ENCODE peak calls at places on chromosomes 12 and 14, in five cellular contexts. K, M, U, C and D are unnamed samples.

GRCh38 chr12:106118-106561 is 39.6 kb downstream of the IQSEC3 start:
- DNase-seq in K (peak), M (no peak), U (no peak), C (no peak), D (peak)

GRCh38 chr14:74860179-74860578 is 15.8 kb downstream of the PROX2 start:
- DNase-seq in U (no peak), K (no peak), M (no peak), C (no peak), D (no peak)

GRCh38 chr14:101828038-101828437 is 66.5 kb downstream of the PPP2R5C start:
- DNase-seq in M (no peak), K (no peak), C (no peak), U (no peak), D (no peak)

GRCh38 chr12:43098766-43099550 is 453.0 kb downstream of the ADAMTS20 start:
- DNase-seq in M (no peak), K (no peak), C (no peak), U (no peak), D (no peak)

GRCh38 chr12:107057071-107057834 is 36.1 kb downstream of the CRY1 start:
- DNase-seq in C (no peak), M (no peak), K (no peak), U (no peak), D (no peak)

GRCh38 chr14:80475074-80475473 is 263.8 kb upstream of the DIO2 start:
- DNase-seq in U (no peak), M (no peak), C (no peak), K (no peak), D (no peak)

GRCh38 chr12:4118601-4119156 is 154.9 kb upstream of the CCND2 start:
- DNase-seq in C (peak), K (no peak), M (no peak), U (no peak), D (no peak)

GRCh38 chr12:95877622-95878021 is 18.9 kb downstream of the SNRPF start:
- DNase-seq in C (no peak), M (no peak), U (no peak), K (no peak), D (no peak)

GRCh38 chr12:70733385-70733784 is 96.2 kb upstream of the PTPRB start:
- DNase-seq in K (peak), U (peak), C (no peak), M (no peak), D (peak)

GRCh38 chr14:64970776-64971451 is 1.2 kb downstream of the RAB15 start:
- DNase-seq in C (no peak), K (no peak), M (no peak), U (peak), D (no peak)

GRCh38 chr14:52052289-52052943 is 16.4 kb downstream of the NID2 start:
- DNase-seq in C (no peak), M (no peak), U (no peak), K (no peak), D (no peak)

GRCh38 chr12:71125515-71125914 is 32.3 kb downstream of the TSPAN8 start:
- DNase-seq in C (no peak), M (no peak), U (no peak), K (no peak), D (no peak)

GRCh38 chr12:65951697-65952096 is 127.4 kb downstream of the HMGA2 start:
- DNase-seq in U (no peak), C (no peak), K (no peak), M (no peak), D (no peak)

GRCh38 chr12:24012528-24012927 is 63.1 kb upstream of the SOX5 start:
- DNase-seq in K (no peak), U (peak), C (no peak), M (no peak), D (peak)